ENCODE peak calls at places on chromosomes 1 and 21, in nine cellular contexts. F, G, Z, R, X, P, E, A and K are unnamed samples.

GRCh38 chr1:35264861-35265260 is 3.6 kb upstream of the ZMYM4 start:
- DNase-seq in Z (no peak), G (peak; percentile 51), E (no peak), F (no peak), R (no peak), X (no peak), A (no peak), P (no peak), K (peak; percentile 79)

GRCh38 chr1:218557731-218558130 is 212.6 kb downstream of the TGFB2 start:
- DNase-seq in P (no peak), R (no peak), A (no peak), E (no peak), X (no peak), G (peak; percentile 56), F (no peak), Z (no peak), K (no peak)

GRCh38 chr21:26534517-26534916 is 38.6 kb downstream of the CYYR1 start:
- DNase-seq in G (no peak), P (no peak), X (no peak), F (no peak), Z (no peak), R (no peak), E (no peak), A (no peak), K (no peak)

GRCh38 chr21:42796327-42797062 is 82.8 kb downstream of the WDR4 start:
- DNase-seq in P (no peak), E (no peak), R (no peak), F (no peak), X (no peak), Z (no peak), A (no peak), G (no peak), K (no peak)

GRCh38 chr1:6316240-6317100 is 55.6 kb upstream of the GPR153 start:
- DNase-seq in F (no peak), E (no peak), X (no peak), P (no peak), Z (no peak), R (no peak), A (no peak), G (no peak), K (no peak)

GRCh38 chr1:27350673-27351540 is 9.1 kb downstream of the SYTL1 start:
- DNase-seq in A (no peak), F (no peak), X (no peak), E (no peak), G (no peak), Z (no peak), P (no peak), R (peak; percentile 98), K (no peak)

GRCh38 chr1:40818264-40818961 is 34.8 kb downstream of the KCNQ4 start:
- DNase-seq in Z (peak; percentile 61), G (peak; percentile 62), R (peak; percentile 97), P (peak; percentile 80), X (no peak), E (no peak), A (no peak), F (no peak), K (no peak)

GRCh38 chr1:184971522-184972265 is 2.6 kb downstream of the NIBAN1 start:
- DNase-seq in X (no peak), Z (no peak), E (no peak), R (no peak), A (no peak), G (no peak), P (no peak), F (no peak), K (no peak)

GRCh38 chr1:31704261-31705079 is 653 bp upstream of the COL16A1 start:
- DNase-seq in X (no peak), G (peak; percentile 76), P (no peak), Z (no peak), A (no peak), E (no peak), R (no peak), F (peak; percentile 21), K (peak; percentile 93)

GRCh38 chr1:223802602-223803001 is 43.1 kb downstream of the TP53BP2 start:
- DNase-seq in X (no peak), P (no peak), F (no peak), Z (no peak), E (no peak), G (no peak), R (no peak), A (no peak), K (no peak)

GRCh38 chr1:161986328-161986727 is 37.3 kb downstream of the OLFML2B start:
- DNase-seq in E (no peak), P (no peak), A (no peak), R (no peak), Z (no peak), G (no peak), F (peak; percentile 19), X (no peak), K (no peak)

GRCh38 chr1:156214024-156214748 is 1.4 kb downstream of the PMF1 start:
- DNase-seq in F (no peak), P (no peak), R (no peak), A (no peak), G (no peak), Z (no peak), E (no peak), X (no peak), K (no peak)

GRCh38 chr1:26362331-26362730 is 8.4 kb upstream of the CRYBG2 start:
- DNase-seq in Z (no peak), R (no peak), E (no peak), X (no peak), F (no peak), G (no peak), A (no peak), P (no peak), K (no peak)

GRCh38 chr1:182811975-182812727 is 22.6 kb downstream of the NPL start:
- DNase-seq in G (no peak), R (no peak), Z (no peak), A (no peak), X (no peak), F (no peak), E (no peak), P (no peak), K (no peak)

GRCh38 chr1:227273557-227273956 is 44.7 kb downstream of the CDC42BPA start:
- DNase-seq in G (peak; percentile 29), A (no peak), E (no peak), P (no peak), R (no peak), Z (no peak), X (no peak), F (no peak), K (no peak)

GRCh38 chr1:228109962-228110488 is 926 bp upstream of the MRPL55 start:
- DNase-seq in E (no peak), G (no peak), R (no peak), P (no peak), F (no peak), A (no peak), X (no peak), Z (no peak), K (no peak)

GRCh38 chr1:41683681-41684500 is 199.4 kb upstream of the EDN2 start:
- DNase-seq in R (no peak), E (no peak), Z (no peak), X (no peak), F (no peak), G (no peak), P (no peak), A (no peak), K (no peak)

GRCh38 chr1:6485140-6485936 is 6.1 kb downstream of the PLEKHG5 start:
- DNase-seq in A (no peak), P (no peak), E (no peak), Z (no peak), R (no peak), G (no peak), X (no peak), F (no peak), K (no peak)

GRCh38 chr1:207868769-207869721 is 41.9 kb downstream of the CD34 start:
- DNase-seq in Z (peak; percentile 51), A (peak; percentile 98), F (peak; percentile 70), G (peak; percentile 80), P (peak; percentile 68), E (peak; percentile 50), X (peak; percentile 60), R (peak; percentile 72), K (no peak)